ENCODE peak calls at places on chromosome 17, in five cellular contexts. R is adrenal gland; H is epithelial cell of proximal tubule; X is CD8-positive, alpha-beta T cell; L is astrocyte of the cerebellum. S is an unnamed sample.
A peak's percentile ranks its signal among the peaks of the same experiment; 100 is the strongest.

GRCh38 chr17:16178836-16179235 is 36.5 kb downstream of the NCOR1 start:
- DNase-seq in R (no peak), H (no peak), X (no peak), L (no peak), S (no peak)

GRCh38 chr17:75109407-75110236 is at the start of gene ARMC7:
- DNase-seq in R (peak; percentile 88), H (no peak), X (peak; percentile 92), L (no peak), S (no peak)

GRCh38 chr17:16374129-16374528 is 6.8 kb upstream of the UBB start:
- DNase-seq in R (no peak), H (no peak), X (no peak), L (no peak), S (no peak)

GRCh38 chr17:10730956-10731879 is 1.4 kb upstream of the TMEM220 start:
- DNase-seq in R (no peak), H (no peak), X (no peak), L (no peak), S (no peak)

GRCh38 chr17:78419970-78420820 is 41.7 kb downstream of the PGS1 start:
- DNase-seq in R (no peak), H (no peak), X (no peak), L (no peak), S (no peak)

GRCh38 chr17:17127156-17127555 is 79.0 kb downstream of the PLD6 start:
- DNase-seq in R (no peak), H (no peak), X (no peak), L (no peak), S (no peak)

GRCh38 chr17:34499576-34499975 is 79.8 kb upstream of the TMEM132E start:
- DNase-seq in R (no peak), H (peak; percentile 3), X (no peak), L (peak; percentile 6), S (peak; percentile 5)

GRCh38 chr17:36131436-36131835 is 27.8 kb downstream of the CCL4 start:
- DNase-seq in R (no peak), H (no peak), X (no peak), L (no peak), S (no peak)

GRCh38 chr17:82232876-82233785 is 4.3 kb downstream of the SLC16A3 start:
- DNase-seq in R (no peak), H (no peak), X (no peak), L (no peak), S (no peak)

GRCh38 chr17:49977463-49978389 is 8.7 kb downstream of the DLX4 start:
- DNase-seq in R (no peak), H (no peak), X (no peak), L (no peak), S (no peak)
- TF ChIP-seq CTCF in R (no peak), H (no peak), X (no peak), L (no peak), S (peak; percentile 6)

DNA sequence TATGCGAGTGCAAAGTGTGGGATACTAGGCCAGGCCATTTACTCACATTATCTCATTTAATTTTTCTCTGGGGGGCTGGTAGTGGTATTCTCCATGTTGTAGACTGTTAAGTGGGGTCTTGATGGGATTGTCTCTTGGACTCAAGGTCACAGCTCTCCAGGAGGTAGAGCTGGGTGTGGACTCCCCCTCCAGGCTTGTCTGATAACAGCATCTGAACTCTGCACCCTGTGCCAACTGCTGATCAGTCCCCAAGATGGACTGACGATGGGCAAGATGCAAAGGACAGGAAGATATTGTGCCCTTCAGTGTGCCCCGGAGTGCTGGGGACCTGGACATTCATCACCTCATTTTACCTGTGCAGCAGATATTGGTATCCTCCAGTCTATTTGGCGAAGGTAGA is 147.8 kb downstream of the MSI2 start:
- DNase-seq in R (no peak), H (no peak), X (no peak), L (no peak), S (no peak)
- TF ChIP-seq CTCF in R (no peak), H (peak; percentile 46), X (no peak), L (no peak), S (peak; percentile 23)

DNA sequence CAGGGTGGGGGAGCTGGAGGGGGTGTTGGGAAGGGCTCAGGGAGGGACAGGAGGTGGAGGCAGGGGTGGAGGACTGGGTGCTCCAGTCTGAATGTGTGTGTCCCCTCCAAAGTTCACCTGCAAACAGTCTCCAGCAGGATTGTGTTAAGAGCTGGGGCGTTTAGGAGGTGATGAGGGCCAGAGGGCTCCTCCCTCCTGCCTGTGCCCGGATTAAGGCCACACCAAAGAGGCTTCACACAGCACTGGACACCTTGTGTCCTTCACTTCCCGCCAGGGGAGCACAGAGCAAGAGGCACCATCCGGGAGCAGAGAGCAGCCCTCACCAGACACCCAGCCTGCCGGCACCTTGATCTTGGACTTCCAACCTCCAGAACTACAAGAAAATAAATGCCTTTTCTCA is 30.2 kb upstream of the ENPP7 start:
- DNase-seq in R (no peak), H (no peak), X (no peak), L (no peak), S (no peak)
- TF ChIP-seq CTCF in R (no peak), H (no peak), X (no peak), L (no peak), S (no peak)

GRCh38 chr17:38907930-38908675 is 17.3 kb upstream of the LASP1NB start:
- DNase-seq in R (no peak), H (no peak), X (no peak), L (no peak), S (no peak)
- TF ChIP-seq CTCF in R (no peak), H (peak; percentile 22), X (no peak), L (no peak), S (peak; percentile 17)

GRCh38 chr17:41140360-41141132 is at the start of gene KRTAP4-6:
- DNase-seq in R (no peak), H (peak; percentile 76), X (no peak), L (no peak), S (peak; percentile 73)
- TF ChIP-seq CTCF in R (no peak), H (no peak), X (no peak), L (no peak), S (no peak)

GRCh38 chr17:14813649-14814048 is 451.5 kb downstream of the PMP22 start:
- DNase-seq in R (no peak), H (no peak), X (no peak), L (no peak), S (no peak)
- TF ChIP-seq CTCF in R (peak; percentile 38), H (no peak), X (no peak), L (no peak), S (peak; percentile 36)